ENCODE peak calls at places on chromosomes 3 and 15, in seven cellular contexts. H is IMR-90, Q is neuronal stem cell, O is mesendoderm, X is H1, B is trophoblast cell, G is mesenchymal stem cell. C is an unnamed sample.

GRCh38 chr15:77656294-77656693 is 23.6 kb upstream of the LINGO1 start:
- DNase-seq in H (no peak), Q (no peak), O (no peak), X (no peak), B (no peak), G (no peak), C (no peak)

GRCh38 chr3:60826511-60826910 is 424.7 kb downstream of the FHIT start:
- DNase-seq in H (no peak), Q (no peak), O (no peak), X (no peak), B (no peak), G (no peak), C (no peak)

GRCh38 chr3:44914936-44915335 is 40.5 kb downstream of the TGM4 start:
- DNase-seq in H (no peak), Q (no peak), O (peak; percentile 58), X (no peak), B (no peak), G (no peak), C (no peak)

GRCh38 chr3:5019411-5020261 is 40.4 kb downstream of the BHLHE40 start:
- DNase-seq in H (no peak), Q (no peak), O (no peak), X (no peak), B (no peak), G (no peak), C (no peak)

GRCh38 chr15:49558924-49559323 is 61.7 kb downstream of the FAM227B start:
- DNase-seq in H (peak; percentile 53), Q (no peak), O (no peak), X (no peak), B (no peak), G (peak; percentile 5), C (no peak)

GRCh38 chr3:177597325-177598109 is 400.2 kb upstream of the TBL1XR1 start:
- DNase-seq in H (peak; percentile 75), Q (no peak), O (no peak), X (no peak), B (no peak), G (peak; percentile 63), C (no peak)

GRCh38 chr3:52722491-52722890 is 16.6 kb downstream of the SPCS1 start:
- DNase-seq in H (no peak), Q (no peak), O (no peak), X (no peak), B (peak; percentile 30), G (no peak), C (no peak)

GRCh38 chr15:41483519-41483918 is 10.2 kb upstream of the ITPKA start:
- DNase-seq in H (no peak), Q (no peak), O (no peak), X (no peak), B (no peak), G (no peak), C (no peak)

GRCh38 chr15:95503640-95504225 is 826.8 kb upstream of the NR2F2 start:
- DNase-seq in H (no peak), Q (no peak), O (no peak), X (no peak), B (no peak), G (no peak), C (no peak)

GRCh38 chr3:98702166-98702565 is 61.0 kb upstream of the ST3GAL6 start:
- DNase-seq in H (peak; percentile 55), Q (no peak), O (no peak), X (no peak), B (no peak), G (peak; percentile 33), C (no peak)

GRCh38 chr3:169764164-169764452 is 752 bp downstream of the TERC start:
- DNase-seq in H (peak; percentile 29), Q (no peak), O (no peak), X (no peak), B (no peak), G (no peak), C (no peak)

GRCh38 chr15:74168673-74169274 is 4.7 kb upstream of the ISLR start:
- DNase-seq in H (no peak), Q (no peak), O (no peak), X (no peak), B (no peak), G (no peak), C (peak; percentile 19)

GRCh38 chr3:139774570-139775302 is 97.0 kb upstream of the NMNAT3 start:
- DNase-seq in H (no peak), Q (peak; percentile 61), O (peak; percentile 97), X (peak; percentile 54), B (peak; percentile 35), G (peak; percentile 72), C (peak; percentile 77)

GRCh38 chr3:143170043-143170442 is 50.5 kb downstream of the CHST2 start:
- DNase-seq in H (no peak), Q (no peak), O (no peak), X (no peak), B (no peak), G (no peak), C (no peak)

GRCh38 chr15:95872366-95872771 is 458.1 kb upstream of the NR2F2 start:
- DNase-seq in H (peak; percentile 82), Q (no peak), O (peak; percentile 20), X (no peak), B (peak; percentile 92), G (peak; percentile 38), C (no peak)

GRCh38 chr3:45479627-45480026 is 91.3 kb downstream of the LARS2 start:
- DNase-seq in H (peak; percentile 79), Q (no peak), O (peak; percentile 51), X (no peak), B (peak; percentile 87), G (peak; percentile 69), C (no peak)

GRCh38 chr3:142888484-142889262 is at the start of gene PCOLCE2:
- DNase-seq in H (no peak), Q (peak; percentile 49), O (peak; percentile 75), X (peak; percentile 86), B (peak; percentile 25), G (peak; percentile 9), C (peak; percentile 75)

GRCh38 chr3:59052803-59053411 is 3.1 kb upstream of the CFAP20DC start:
- DNase-seq in H (peak; percentile 47), Q (no peak), O (peak; percentile 63), X (no peak), B (no peak), G (peak; percentile 55), C (peak; percentile 38)

GRCh38 chr3:43905157-43905556 is 214.4 kb downstream of the ABHD5 start:
- DNase-seq in H (no peak), Q (no peak), O (no peak), X (no peak), B (no peak), G (no peak), C (no peak)

GRCh38 chr3:55167586-55168317 is 239.9 kb upstream of the LRTM1 start:
- DNase-seq in H (peak; percentile 96), Q (no peak), O (no peak), X (no peak), B (peak; percentile 61), G (peak; percentile 93), C (no peak)

GRCh38 chr3:94615275-94616065 is 552.6 kb downstream of the NSUN3 start:
- DNase-seq in H (no peak), Q (no peak), O (no peak), X (no peak), B (no peak), G (no peak), C (no peak)

GRCh38 chr15:68553994-68554715 is 24.6 kb upstream of the CORO2B start:
- DNase-seq in H (peak; percentile 58), Q (peak; percentile 79), O (peak; percentile 76), X (peak; percentile 94), B (peak; percentile 57), G (peak; percentile 65), C (peak; percentile 72)

GRCh38 chr15:68552344-68552743 is 26.4 kb upstream of the CORO2B start:
- DNase-seq in H (no peak), Q (no peak), O (no peak), X (no peak), B (no peak), G (no peak), C (no peak)

GRCh38 chr15:68552773-68553172 is 26.0 kb upstream of the CORO2B start:
- DNase-seq in H (peak; percentile 47), Q (no peak), O (no peak), X (no peak), B (no peak), G (peak; percentile 45), C (no peak)

GRCh38 chr15:68554716-68555347 is 24.0 kb upstream of the CORO2B start:
- DNase-seq in H (no peak), Q (no peak), O (no peak), X (no peak), B (no peak), G (no peak), C (no peak)

GRCh38 chr15:68553594-68553993 is 25.2 kb upstream of the CORO2B start:
- DNase-seq in H (no peak), Q (no peak), O (no peak), X (no peak), B (no peak), G (no peak), C (peak; percentile 21)
- H4K8ac ChIP-seq in H (no peak overlapping the region), Q (no peak overlapping the region), O (no peak overlapping the region), X (no peak overlapping the region), B (no peak overlapping the region), G (peak overlapping the region; percentile 45), C (no peak overlapping the region)

DNA sequence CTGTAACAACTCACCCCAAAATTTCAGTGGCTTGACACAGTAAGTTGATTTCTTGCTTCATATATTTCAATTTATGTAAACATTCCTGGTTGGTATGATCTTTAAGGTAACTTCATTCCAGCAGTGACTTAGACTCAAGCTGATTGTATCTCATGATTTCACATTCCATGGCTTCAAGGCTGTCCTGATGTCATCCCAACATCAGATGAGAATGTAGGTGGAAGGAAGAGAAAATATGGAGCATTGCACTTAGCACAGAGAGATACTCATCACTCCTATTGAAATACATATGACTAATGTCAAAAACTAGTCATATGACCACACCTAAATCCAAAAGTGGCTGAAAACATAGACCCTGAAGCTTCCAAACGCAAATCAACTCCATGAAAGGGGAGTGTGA is 793.8 kb downstream of the TBL1XR1 start:
- DNase-seq in H (no peak), Q (no peak), O (peak; percentile 28), X (no peak), B (peak; percentile 64), G (no peak), C (no peak)
- H2BK120ac ChIP-seq in H (no peak overlapping the region), Q (no peak overlapping the region), O (no peak overlapping the region), X (no peak overlapping the region), B (no peak overlapping the region), G (no peak overlapping the region), C (no peak overlapping the region)

DNA sequence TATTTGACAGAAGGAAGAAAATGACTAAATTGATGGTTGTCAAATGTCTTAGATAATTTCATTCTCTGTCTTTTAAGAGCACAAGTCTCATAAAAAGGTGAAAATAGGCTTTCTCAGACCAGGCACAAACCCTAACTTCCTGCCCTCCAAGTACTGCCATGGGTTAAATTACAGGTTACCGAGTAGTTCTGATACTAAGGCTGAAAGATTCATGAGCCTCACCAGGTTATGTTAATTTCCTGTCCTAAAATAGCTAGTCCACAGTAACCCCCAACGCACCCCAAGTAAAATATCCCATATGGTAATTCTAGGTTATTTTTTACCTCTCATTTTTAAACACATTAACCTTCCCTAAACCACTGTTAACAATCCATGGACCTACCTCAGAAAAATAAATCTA is 42.0 kb downstream of the GSK3B start:
- DNase-seq in H (no peak), Q (no peak), O (no peak), X (no peak), B (no peak), G (no peak), C (no peak)
- H4K8ac ChIP-seq in H (no peak overlapping the region), Q (no peak overlapping the region), O (no peak overlapping the region), X (no peak overlapping the region), B (no peak overlapping the region), G (no peak overlapping the region), C (no peak overlapping the region)

DNA sequence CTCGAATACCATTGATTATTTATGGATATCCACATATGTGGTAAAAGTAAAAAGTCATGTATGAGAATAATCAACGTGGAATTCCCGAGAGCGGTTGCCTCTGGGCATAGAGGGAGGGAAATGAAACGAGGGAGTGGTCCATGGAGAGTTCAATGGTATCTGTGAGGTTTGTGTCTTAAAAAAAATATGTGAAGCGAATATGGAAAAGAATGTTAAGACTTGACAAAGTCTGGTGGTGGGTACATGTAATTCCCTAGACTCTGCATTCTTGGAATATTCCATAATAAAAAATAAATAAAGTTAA is 28.4 kb downstream of the FAM43A start:
- DNase-seq in H (no peak), Q (no peak), O (no peak), X (no peak), B (peak; percentile 55), G (no peak), C (no peak)
- H2BK120ac ChIP-seq in H (no peak overlapping the region), Q (no peak overlapping the region), O (no peak overlapping the region), X (no peak overlapping the region), B (no peak overlapping the region), G (no peak overlapping the region), C (no peak overlapping the region)

C was measured in H9.